ENCODE peak calls at places on chromosomes 2 and 18, in nine cellular contexts. G is MM.1S; V is adrenal gland; F is naive thymus-derived CD4-positive, alpha-beta T cell; L is aorta; Y is brain microvascular endothelial cell; C is tibial nerve; I is right cardiac atrium; S is SJCRH30. R is an unnamed sample.

GRCh38 chr18:58980991-58981390 is 116.3 kb downstream of the ZNF532 start:
- DNase-seq in I (no peak), V (no peak), L (no peak), G (no peak), Y (no peak), C (no peak), F (no peak), S (no peak), R (no peak)

GRCh38 chr18:13643261-13643671 is 83.1 kb downstream of the FAM210A start:
- DNase-seq in I (no peak), V (no peak), C (no peak), G (no peak), Y (no peak), L (no peak), F (no peak), S (no peak), R (no peak)

GRCh38 chr2:233414777-233415570 is 60.7 kb downstream of the DGKD start:
- DNase-seq in V (peak), F (no peak), G (no peak), C (no peak), Y (no peak), I (no peak), S (peak), L (peak), R (no peak)

GRCh38 chr2:158079672-158080071 is 22.0 kb upstream of the UPP2 start:
- DNase-seq in F (no peak), V (no peak), C (no peak), G (no peak), L (no peak), S (no peak), I (no peak), Y (no peak), R (no peak)

GRCh38 chr2:53216805-53217204 is 550.8 kb upstream of the CHAC2 start:
- DNase-seq in F (no peak), S (no peak), I (no peak), L (no peak), Y (no peak), V (no peak), C (no peak), G (no peak), R (no peak)

GRCh38 chr2:138078153-138078552 is 113.9 kb downstream of the HNMT start:
- DNase-seq in F (no peak), L (peak), S (no peak), Y (no peak), C (no peak), I (no peak), G (no peak), V (no peak), R (no peak)

GRCh38 chr2:20671736-20672080 is 4.8 kb downstream of the GDF7 start:
- DNase-seq in Y (no peak), G (no peak), V (no peak), I (no peak), F (no peak), C (no peak), L (no peak), S (no peak), R (no peak)

GRCh38 chr2:3745901-3746300 is 42.5 kb downstream of the DCDC2C start:
- DNase-seq in C (no peak), F (no peak), V (no peak), G (no peak), S (peak), Y (no peak), L (no peak), I (no peak), R (no peak)

GRCh38 chr2:201938816-201939180 is 94.9 kb upstream of the FZD7 start:
- DNase-seq in F (no peak), G (no peak), S (no peak), Y (no peak), V (no peak), I (no peak), L (no peak), C (no peak), R (no peak)

GRCh38 chr2:152682663-152683062 is 34.6 kb downstream of the PRPF40A start:
- DNase-seq in I (peak), G (no peak), S (peak), L (no peak), Y (no peak), C (no peak), V (no peak), F (no peak), R (no peak)

GRCh38 chr2:1546901-1547300 is 133.6 kb downstream of the TPO start:
- DNase-seq in C (no peak), Y (no peak), G (no peak), L (no peak), I (no peak), F (no peak), S (no peak), V (no peak), R (no peak)

GRCh38 chr18:40851014-40851429 is 1104.0 kb upstream of the PIK3C3 start:
- DNase-seq in F (no peak), Y (no peak), V (no peak), G (peak), C (no peak), I (no peak), L (no peak), S (peak), R (no peak)

GRCh38 chr18:79922971-79923411 is 28.5 kb downstream of the SLC66A2 start:
- DNase-seq in G (no peak), F (no peak), L (peak), S (no peak), I (peak), V (peak), Y (no peak), C (no peak), R (no peak)

GRCh38 chr2:37599688-37600525 is 71.5 kb downstream of the CDC42EP3 start:
- DNase-seq in S (no peak), C (no peak), V (no peak), I (no peak), G (no peak), L (no peak), Y (no peak), F (peak), R (peak)

GRCh38 chr18:23838801-23839366 is 149.6 kb downstream of the LAMA3 start:
- DNase-seq in C (no peak), G (no peak), V (no peak), S (no peak), F (no peak), I (no peak), L (no peak), Y (no peak), R (no peak)

GRCh38 chr18:2654105-2654827 is 1.3 kb upstream of the SMCHD1 start:
- DNase-seq in L (no peak), S (no peak), C (no peak), F (no peak), G (no peak), Y (no peak), V (no peak), I (no peak), R (no peak)

GRCh38 chr18:3885209-3885792 is 435.3 kb downstream of the TGIF1 start:
- DNase-seq in V (no peak), F (no peak), C (no peak), Y (peak), S (no peak), G (no peak), L (no peak), I (no peak), R (no peak)

GRCh38 chr2:187612857-187613256 is 58.6 kb upstream of the TFPI start:
- DNase-seq in G (no peak), L (no peak), Y (no peak), V (no peak), S (no peak), F (no peak), C (no peak), I (no peak), R (no peak)

GRCh38 chr18:48756511-48757226 is 194.1 kb downstream of the SMAD7 start:
- DNase-seq in V (no peak), Y (no peak), G (no peak), F (no peak), S (peak), C (no peak), I (no peak), L (no peak), R (no peak)

GRCh38 chr2:100291152-100291970 is 30.9 kb downstream of the LONRF2 start:
- DNase-seq in S (peak), I (no peak), F (no peak), L (peak), G (no peak), V (peak), Y (peak), C (no peak), R (peak)

GRCh38 chr18:33034941-33035340 is 262.1 kb upstream of the KLHL14 start:
- DNase-seq in C (no peak), L (no peak), F (no peak), Y (no peak), S (peak), G (no peak), I (no peak), V (no peak), R (no peak)

GRCh38 chr2:129877795-129878775 is 101.4 kb upstream of the RAB6C start:
- DNase-seq in S (no peak), V (peak), F (no peak), C (no peak), L (no peak), I (peak), Y (peak), G (peak), R (peak)

GRCh38 chr2:10304458-10305253 is 2.0 kb downstream of the HPCAL1 start:
- DNase-seq in L (no peak), Y (no peak), I (no peak), S (no peak), G (no peak), V (no peak), C (no peak), F (no peak), R (no peak)

GRCh38 chr2:10302479-10303173 is at the start of gene HPCAL1:
- DNase-seq in G (peak), L (peak), I (peak), Y (peak), S (peak), F (peak), V (peak), C (peak), R (peak)

GRCh38 chr2:10305254-10305635 is 2.5 kb downstream of the HPCAL1 start:
- DNase-seq in L (no peak), Y (no peak), C (no peak), G (peak), V (no peak), I (no peak), S (no peak), F (peak), R (peak)

GRCh38 chr2:10303174-10303633 is 500 bp downstream of the HPCAL1 start:
- DNase-seq in L (peak), Y (no peak), F (peak), G (no peak), I (peak), S (peak), C (no peak), V (peak), R (no peak)

GRCh38 chr2:10303634-10304378 is 1.1 kb downstream of the HPCAL1 start:
- DNase-seq in G (peak), S (peak), L (peak), Y (no peak), F (peak), V (peak), I (peak), C (no peak), R (peak)
- H3K27ac ChIP-seq in G (peak), S (no peak), L (no peak), Y (no peak), F (peak), V (no peak), I (no peak), C (peak), R (peak)

DNA sequence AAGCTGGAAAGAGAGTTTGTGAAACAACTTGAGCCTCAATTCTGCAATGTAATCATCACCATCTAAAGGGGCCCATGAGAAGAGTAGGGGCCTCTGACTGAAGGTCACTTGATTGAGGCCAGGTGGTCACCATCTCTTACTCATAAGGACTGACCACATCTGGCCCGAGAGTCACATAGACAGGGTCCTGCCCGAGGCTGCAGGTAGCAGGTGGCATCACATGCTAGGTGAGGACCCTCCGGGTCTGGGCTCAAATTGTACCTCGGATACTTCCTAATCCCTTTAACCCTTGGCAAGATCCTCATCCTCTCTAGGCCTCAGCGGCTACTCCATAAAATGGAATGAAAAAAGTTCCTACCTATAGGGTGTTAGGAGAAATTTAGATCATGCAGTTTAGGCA is 16.7 kb downstream of the FHL2 start:
- DNase-seq in G (no peak), I (no peak), C (no peak), Y (no peak), F (no peak), S (no peak), L (no peak), V (no peak), R (no peak)
- H3K27ac ChIP-seq in G (no peak), I (no peak), C (peak), Y (peak), F (no peak), S (no peak), L (peak), V (peak), R (no peak)

GRCh38 chr18:27967938-27968803 is 208.8 kb downstream of the CDH2 start:
- DNase-seq in L (no peak), V (no peak), C (no peak), I (no peak), F (no peak), S (no peak), G (no peak), Y (no peak), R (no peak)

GRCh38 chr18:27966872-27967271 is 210.1 kb downstream of the CDH2 start:
- DNase-seq in I (no peak), C (no peak), L (no peak), G (no peak), V (no peak), F (no peak), S (no peak), Y (peak), R (no peak)

GRCh38 chr18:27970321-27970720 is 206.6 kb downstream of the CDH2 start:
- DNase-seq in F (no peak), I (no peak), G (no peak), L (no peak), V (no peak), C (no peak), S (no peak), Y (no peak), R (no peak)

GRCh38 chr18:27969206-27969605 is 207.7 kb downstream of the CDH2 start:
- DNase-seq in F (no peak), Y (no peak), G (no peak), S (no peak), L (no peak), V (no peak), C (no peak), I (no peak), R (no peak)

GRCh38 chr18:27964811-27965210 is 212.1 kb downstream of the CDH2 start:
- DNase-seq in G (no peak), S (no peak), V (no peak), I (no peak), F (no peak), L (no peak), C (no peak), Y (no peak), R (no peak)
- H3K27ac ChIP-seq in G (no peak), S (no peak), V (no peak), I (no peak), F (no peak), L (no peak), C (no peak), Y (no peak), R (no peak)

DNA sequence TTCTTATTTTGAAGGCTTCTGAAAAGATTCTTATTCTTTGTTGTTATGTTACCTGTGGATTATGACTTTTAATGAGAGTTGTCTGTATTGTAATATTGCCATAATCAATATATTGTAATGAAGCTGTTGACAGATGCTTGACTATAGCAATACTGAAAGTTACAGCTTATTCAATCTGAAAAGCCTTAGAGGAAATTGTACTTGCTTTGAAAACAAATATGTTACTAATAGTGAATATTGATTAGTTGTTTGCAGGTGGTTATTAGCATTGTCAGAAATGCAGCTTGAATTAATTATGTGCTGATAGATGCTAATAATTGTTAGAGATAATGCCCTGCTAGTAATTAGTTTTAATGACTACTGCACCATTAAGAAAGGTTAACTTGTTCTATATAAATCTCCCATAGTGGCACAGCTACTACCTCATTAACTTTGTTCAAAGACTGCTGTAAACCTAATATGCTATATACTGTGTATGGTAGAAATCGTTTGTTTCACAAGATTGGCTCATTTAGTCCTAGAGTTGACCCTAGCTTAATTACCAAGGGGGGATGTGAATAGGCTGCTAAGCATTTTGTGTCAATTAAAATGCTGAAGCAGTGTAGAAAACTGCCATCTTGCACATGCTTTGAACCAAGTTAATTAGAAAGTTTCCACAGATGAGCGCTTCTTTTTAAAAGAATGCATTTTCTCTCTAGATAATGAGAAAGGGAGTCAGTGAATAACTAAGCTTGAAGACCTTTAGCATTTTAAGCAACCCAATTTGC is 30.5 kb downstream of the SLC39A10 start:
- DNase-seq in F (no peak), G (no peak), I (no peak), C (no peak), Y (no peak), L (no peak), V (no peak), S (no peak), R (no peak)
- H3K27ac ChIP-seq in F (no peak), G (no peak), I (no peak), C (no peak), Y (no peak), L (no peak), V (no peak), S (no peak), R (no peak)

GRCh38 chr2:62410015-62410453 is 96.0 kb downstream of the TMEM17 start:
- DNase-seq in F (no peak), S (no peak), Y (no peak), C (no peak), L (no peak), V (no peak), G (no peak), I (no peak), R (no peak)
- H3K27ac ChIP-seq in F (no peak), S (no peak), Y (no peak), C (peak), L (no peak), V (no peak), G (no peak), I (no peak), R (no peak)

R was measured in CD8-positive, alpha-beta T cell.